ENCODE peak calls at places on chromosome 6, in six cellular contexts. Y is HCT116, X is heart right ventricle, G is SK-N-SH, E is left ventricle myocardium inferior, B is tibial artery. K is an unnamed sample.

GRCh38 chr6:4253604-4254211 is 118.3 kb upstream of the ECI2 start:
- DNase-seq in X (peak; percentile 72), G (no peak), E (no peak), B (no peak), Y (peak; percentile 10), K (no peak)

GRCh38 chr6:39865011-39865888 is 69.0 kb downstream of the MOCS1 start:
- DNase-seq in E (peak; percentile 67), Y (peak; percentile 50), G (peak; percentile 65), X (peak; percentile 76), B (peak; percentile 85), K (peak; percentile 79)

GRCh38 chr6:112311950-112312547 is 35.1 kb upstream of the RFPL4B start:
- DNase-seq in Y (no peak), X (peak; percentile 13), B (no peak), E (no peak), G (peak; percentile 54), K (no peak)

GRCh38 chr6:127118505-127119360 is at the start of gene RSPO3:
- DNase-seq in G (peak; percentile 44), B (peak; percentile 64), E (no peak), X (no peak), Y (no peak), K (no peak)

GRCh38 chr6:146968041-146968760 is 236.0 kb upstream of the STXBP5 start:
- DNase-seq in X (no peak), Y (no peak), G (peak; percentile 39), E (no peak), B (no peak), K (no peak)

GRCh38 chr6:106180208-106180607 is 94.1 kb downstream of the PRDM1 start:
- DNase-seq in B (no peak), Y (no peak), G (no peak), X (no peak), E (no peak), K (no peak)

GRCh38 chr6:39294133-39294532 is 20.1 kb downstream of the KCNK17 start:
- DNase-seq in B (no peak), X (no peak), Y (no peak), E (no peak), G (no peak), K (no peak)

GRCh38 chr6:53878808-53879207 is 84.0 kb downstream of the LRRC1 start:
- DNase-seq in X (no peak), Y (no peak), E (no peak), G (no peak), B (no peak), K (no peak)

GRCh38 chr6:130076512-130076911 is 58.1 kb downstream of the L3MBTL3 start:
- DNase-seq in Y (no peak), G (no peak), X (no peak), B (no peak), E (no peak), K (no peak)

DNA sequence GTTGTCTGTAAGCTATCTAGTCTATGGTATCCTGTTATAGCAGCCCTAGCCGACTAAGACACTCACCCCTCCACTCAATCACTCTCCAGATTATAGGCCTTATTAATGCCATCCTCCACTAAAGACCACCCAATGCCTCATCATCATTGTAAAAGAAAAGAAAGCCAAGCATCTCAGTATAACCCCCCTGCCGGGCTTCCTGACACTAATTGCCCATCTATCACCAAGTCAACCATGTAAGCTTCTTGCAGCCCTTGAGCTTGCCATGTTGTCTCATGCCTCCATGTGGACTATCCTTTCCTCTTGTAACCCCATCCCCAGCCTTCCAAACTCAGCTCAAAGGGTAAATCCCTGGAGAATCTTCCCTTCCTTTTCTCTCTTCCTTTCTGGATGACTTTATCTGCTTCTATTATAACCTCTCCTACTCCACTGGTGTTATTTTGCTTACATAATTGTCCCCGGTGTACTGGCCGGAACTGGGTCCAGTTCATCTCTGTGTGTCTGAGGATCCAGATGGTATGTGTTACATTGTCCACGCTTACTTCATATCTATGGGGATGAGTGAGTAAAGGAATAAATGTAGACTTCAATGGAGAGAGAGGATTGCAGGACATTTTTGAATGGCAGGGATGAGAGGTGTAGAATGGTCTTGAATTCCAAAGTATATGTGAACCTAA is 202.9 kb upstream of the SOX4 start:
- DNase-seq in B (no peak), Y (no peak), E (no peak), X (peak; percentile 8), G (no peak), K (no peak)
- H3K4me1 ChIP-seq in B (peaks cover 11% of the 10 kb centered on the region), Y (no peaks in the 10 kb centered on the region), E (no peaks in the 10 kb centered on the region), X (no peaks in the 10 kb centered on the region), G (no peaks in the 10 kb centered on the region), K (no peaks in the 10 kb centered on the region)

DNA sequence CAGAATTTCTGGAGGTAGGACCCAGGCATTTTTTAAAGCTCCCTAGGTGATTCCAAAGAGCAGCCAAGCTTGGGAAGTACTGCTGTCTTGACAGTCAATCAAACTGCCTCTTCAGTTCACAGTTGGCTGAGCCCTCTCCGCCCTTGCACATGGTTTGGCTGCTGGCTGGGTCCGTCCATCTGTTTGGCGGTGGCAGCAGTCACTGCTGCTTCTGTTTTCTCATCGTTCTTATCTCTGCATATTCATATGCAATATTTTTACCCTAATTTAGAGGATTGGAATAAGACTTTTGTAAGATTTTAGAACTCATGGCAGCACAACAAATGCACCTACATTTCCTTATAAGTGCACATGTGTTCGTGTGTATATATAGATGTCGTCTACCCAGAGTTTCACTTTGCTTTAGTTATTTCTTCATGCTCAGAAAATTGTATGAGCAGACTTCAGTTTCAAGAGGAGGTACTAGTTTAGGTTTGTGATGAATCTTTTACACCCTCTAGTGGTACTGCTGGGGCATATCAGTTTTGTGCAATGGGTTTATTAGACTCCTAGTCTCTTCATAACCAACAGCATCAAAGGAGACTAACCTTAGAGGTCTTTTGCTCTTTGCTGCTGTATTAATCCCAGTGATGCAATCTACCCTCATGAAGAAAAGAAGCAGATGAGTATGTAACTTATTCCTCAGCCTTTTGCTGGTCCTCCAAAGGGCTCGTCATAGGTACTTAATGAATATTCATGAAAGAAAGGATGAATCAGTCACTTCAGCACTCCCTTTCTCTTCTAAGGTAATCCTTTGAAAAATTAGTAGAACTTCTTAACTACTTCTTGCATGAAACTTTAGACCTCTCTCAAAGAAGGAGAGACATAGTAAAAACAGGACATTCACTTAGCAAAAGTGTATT is 44.3 kb downstream of the KHDC1L start:
- DNase-seq in B (no peak), X (no peak), G (peak; percentile 56), Y (peak; percentile 39), E (no peak), K (no peak)
- H3K4me1 ChIP-seq in B (no peaks in the 10 kb centered on the region), X (no peaks in the 10 kb centered on the region), G (peaks cover 4% of the 10 kb centered on the region), Y (no peaks in the 10 kb centered on the region), E (peaks cover 6% of the 10 kb centered on the region), K (no peaks in the 10 kb centered on the region)

DNA sequence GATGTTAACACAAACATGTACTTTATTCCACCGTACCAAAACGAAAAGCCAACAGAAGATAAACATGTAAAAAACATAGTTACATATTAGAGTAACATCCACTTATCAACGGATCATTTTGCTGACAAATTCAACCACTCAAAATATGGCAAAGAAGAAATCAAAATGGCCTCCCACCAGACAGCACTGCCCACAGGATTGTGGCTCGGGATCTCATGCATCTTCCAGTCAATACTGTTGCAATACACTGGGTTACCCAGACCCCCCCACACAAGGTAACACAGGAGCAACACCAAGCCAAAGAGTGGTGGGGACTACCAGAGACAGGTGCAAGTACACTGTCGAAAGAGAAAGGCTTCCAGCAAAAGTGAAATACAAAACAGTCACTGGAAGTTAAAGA is 57.9 kb upstream of the NHSL1 start:
- DNase-seq in G (no peak), X (no peak), E (no peak), B (no peak), Y (no peak), K (no peak)
- H3K4me1 ChIP-seq in G (no peaks in the 10 kb centered on the region), X (peaks cover 17% of the 10 kb centered on the region), E (peaks cover 31% of the 10 kb centered on the region), B (no peaks in the 10 kb centered on the region), Y (peaks cover 8% of the 10 kb centered on the region), K (peaks cover 2% of the 10 kb centered on the region)

DNA sequence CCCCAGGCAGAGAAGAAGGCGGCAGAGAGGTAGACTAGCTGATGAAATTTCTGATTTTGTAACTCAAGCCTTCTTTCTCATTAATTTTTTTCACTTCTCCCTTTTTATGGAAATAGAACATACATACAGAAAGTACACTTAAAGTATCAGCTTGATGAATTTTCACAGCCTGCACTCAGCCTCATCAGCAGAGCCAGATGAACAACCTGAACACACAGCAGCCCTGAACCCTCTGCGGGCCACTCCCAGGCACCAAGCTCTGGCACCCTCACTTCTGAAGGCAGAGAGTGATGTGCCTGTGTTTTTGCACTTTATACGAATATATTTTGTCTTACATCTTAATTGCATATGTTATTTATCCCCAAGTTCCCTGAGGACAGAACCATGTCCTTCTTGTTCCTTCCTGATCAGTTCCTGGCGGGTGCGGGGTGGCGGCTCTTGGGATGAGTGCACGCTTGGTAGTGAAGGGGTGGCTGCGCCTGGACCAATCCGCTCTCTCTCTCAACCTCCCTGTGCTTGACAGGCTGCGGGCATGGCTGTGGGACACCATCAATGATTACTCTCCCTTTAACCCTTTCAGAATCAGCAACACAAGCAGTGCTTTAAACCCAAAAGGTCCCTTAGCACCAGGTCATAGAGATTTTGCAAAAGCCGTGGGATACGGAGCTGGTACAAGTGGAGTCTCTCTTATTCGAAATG is 34.8 kb upstream of the AFDN start:
- DNase-seq in X (no peak), G (no peak), B (peak; percentile 44), Y (no peak), E (no peak), K (no peak)
- H3K4me1 ChIP-seq in X (peaks cover 20% of the 10 kb centered on the region), G (no peaks in the 10 kb centered on the region), B (peaks cover 10% of the 10 kb centered on the region), Y (no peaks in the 10 kb centered on the region), E (peaks cover 26% of the 10 kb centered on the region), K (no peaks in the 10 kb centered on the region)

GRCh38 chr6:24690561-24690960 is 23.7 kb downstream of the ACOT13 start:
- DNase-seq in X (no peak), E (no peak), Y (no peak), B (no peak), G (no peak), K (no peak)
- H3K4me1 ChIP-seq in X (peaks cover 15% of the 10 kb centered on the region), E (peaks cover 32% of the 10 kb centered on the region), Y (no peaks in the 10 kb centered on the region), B (peaks cover 10% of the 10 kb centered on the region), G (no peaks in the 10 kb centered on the region), K (no peaks in the 10 kb centered on the region)

K was measured in iPS DF 6.9.